ENCODE peak calls at places on chromosomes 4 and X, in seven cellular contexts. One of them, this sample, is unnamed.
A peak's percentile ranks its signal among the peaks of the same experiment; 100 is the strongest.

GRCh38 chrX:133335027-133335426 is 80.3 kb downstream of the GPC4 start:
- DNase-seq in K562: peak; percentile 23
- DNase-seq in HCT116: no peak
- DNase-seq in mammary epithelial cell: peak; percentile 11
- DNase-seq in sigmoid colon: no peak
- DNase-seq in Peyer's patch: no peak
- DNase-seq in transverse colon: peak; percentile 13
- DNase-seq in this sample: peak; percentile 69

GRCh38 chr4:155072417-155072816 is 136.0 kb upstream of the NPY2R start:
- DNase-seq in transverse colon: no peak
- DNase-seq in sigmoid colon: no peak
- DNase-seq in K562: no peak
- DNase-seq in mammary epithelial cell: no peak
- DNase-seq in Peyer's patch: no peak
- DNase-seq in HCT116: no peak
- DNase-seq in this sample: no peak

GRCh38 chr4:102437111-102437510 is 64.0 kb upstream of the NFKB1 start:
- DNase-seq in mammary epithelial cell: no peak
- DNase-seq in HCT116: no peak
- DNase-seq in transverse colon: no peak
- DNase-seq in K562: no peak
- DNase-seq in Peyer's patch: no peak
- DNase-seq in sigmoid colon: no peak
- DNase-seq in this sample: no peak

GRCh38 chrX:110003167-110004156 is 548 bp downstream of the TMEM164 start:
- DNase-seq in K562: peak; percentile 31
- DNase-seq in Peyer's patch: peak; percentile 20
- DNase-seq in transverse colon: peak; percentile 20
- DNase-seq in HCT116: no peak
- DNase-seq in mammary epithelial cell: no peak
- DNase-seq in sigmoid colon: peak; percentile 65
- DNase-seq in this sample: peak; percentile 26

GRCh38 chr4:66694716-66695115 is 850.6 kb downstream of the CENPC start:
- DNase-seq in K562: no peak
- DNase-seq in mammary epithelial cell: no peak
- DNase-seq in transverse colon: no peak
- DNase-seq in sigmoid colon: no peak
- DNase-seq in HCT116: no peak
- DNase-seq in Peyer's patch: no peak
- DNase-seq in this sample: no peak

GRCh38 chrX:136055651-136056221 is 70.5 kb downstream of the SLC9A6 start:
- DNase-seq in sigmoid colon: peak; percentile 91
- DNase-seq in mammary epithelial cell: no peak
- DNase-seq in transverse colon: no peak
- DNase-seq in Peyer's patch: no peak
- DNase-seq in K562: no peak
- DNase-seq in HCT116: no peak
- DNase-seq in this sample: no peak

GRCh38 chr4:159169414-159169813 is 66.5 kb downstream of the RAPGEF2 start:
- DNase-seq in sigmoid colon: no peak
- DNase-seq in Peyer's patch: no peak
- DNase-seq in mammary epithelial cell: no peak
- DNase-seq in HCT116: no peak
- DNase-seq in transverse colon: no peak
- DNase-seq in K562: no peak
- DNase-seq in this sample: no peak

GRCh38 chr4:5636766-5637670 is 71.3 kb downstream of the EVC2 start:
- DNase-seq in HCT116: no peak
- DNase-seq in transverse colon: no peak
- DNase-seq in K562: no peak
- DNase-seq in mammary epithelial cell: no peak
- DNase-seq in Peyer's patch: no peak
- DNase-seq in sigmoid colon: no peak
- DNase-seq in this sample: no peak

GRCh38 chr4:86543080-86543479 is 51.0 kb upstream of the PTPN13 start:
- DNase-seq in Peyer's patch: no peak
- DNase-seq in sigmoid colon: no peak
- DNase-seq in mammary epithelial cell: no peak
- DNase-seq in transverse colon: no peak
- DNase-seq in HCT116: no peak
- DNase-seq in K562: no peak
- DNase-seq in this sample: no peak

GRCh38 chr4:39118034-39118658 is 56.1 kb downstream of the KLHL5 start:
- DNase-seq in K562: no peak
- DNase-seq in mammary epithelial cell: no peak
- DNase-seq in sigmoid colon: no peak
- DNase-seq in Peyer's patch: no peak
- DNase-seq in transverse colon: no peak
- DNase-seq in HCT116: no peak
- DNase-seq in this sample: no peak
- H3K36me3 ChIP-seq in K562: peaks cover 11% of the 10 kb centered on the region
- H3K36me3 ChIP-seq in mammary epithelial cell: peaks cover 3% of the 10 kb centered on the region
- H3K36me3 ChIP-seq in sigmoid colon: peaks cover under 1% of the 10 kb centered on the region
- H3K36me3 ChIP-seq in Peyer's patch: no peaks in the 10 kb centered on the region
- H3K36me3 ChIP-seq in transverse colon: no peaks in the 10 kb centered on the region
- H3K36me3 ChIP-seq in HCT116: no peaks in the 10 kb centered on the region
- H3K36me3 ChIP-seq in this sample: peaks cover 21% of the 10 kb centered on the region

DNA sequence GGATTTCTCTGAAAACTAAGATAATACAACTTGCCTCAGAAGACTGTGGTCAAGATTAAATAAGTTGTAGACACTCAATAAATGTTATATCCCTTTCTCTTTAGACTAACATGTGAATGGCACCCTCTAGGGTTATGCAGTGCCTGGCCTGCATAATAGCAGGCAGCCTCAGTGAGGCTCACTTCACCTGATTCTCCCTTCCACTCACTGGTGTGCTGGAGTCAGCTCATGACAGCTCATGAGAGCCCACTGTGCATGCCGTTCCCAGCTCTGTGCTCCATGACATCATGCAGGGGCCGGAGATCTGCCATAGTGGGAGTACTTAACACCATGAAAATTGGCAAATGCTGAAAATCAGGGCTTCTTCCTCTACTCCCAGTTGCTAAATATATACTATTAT is 64.5 kb downstream of the TEC start:
- DNase-seq in Peyer's patch: no peak
- DNase-seq in K562: peak; percentile 49
- DNase-seq in transverse colon: no peak
- DNase-seq in mammary epithelial cell: no peak
- DNase-seq in sigmoid colon: no peak
- DNase-seq in HCT116: no peak
- DNase-seq in this sample: no peak
- H3K27me3 ChIP-seq in Peyer's patch: no peaks in the 10 kb centered on the region
- H3K27me3 ChIP-seq in K562: no peaks in the 10 kb centered on the region
- H3K27me3 ChIP-seq in transverse colon: no peaks in the 10 kb centered on the region
- H3K27me3 ChIP-seq in mammary epithelial cell: no peaks in the 10 kb centered on the region
- H3K27me3 ChIP-seq in sigmoid colon: no peaks in the 10 kb centered on the region
- H3K27me3 ChIP-seq in HCT116: no peaks in the 10 kb centered on the region
- H3K27me3 ChIP-seq in this sample: no peaks in the 10 kb centered on the region

DNA sequence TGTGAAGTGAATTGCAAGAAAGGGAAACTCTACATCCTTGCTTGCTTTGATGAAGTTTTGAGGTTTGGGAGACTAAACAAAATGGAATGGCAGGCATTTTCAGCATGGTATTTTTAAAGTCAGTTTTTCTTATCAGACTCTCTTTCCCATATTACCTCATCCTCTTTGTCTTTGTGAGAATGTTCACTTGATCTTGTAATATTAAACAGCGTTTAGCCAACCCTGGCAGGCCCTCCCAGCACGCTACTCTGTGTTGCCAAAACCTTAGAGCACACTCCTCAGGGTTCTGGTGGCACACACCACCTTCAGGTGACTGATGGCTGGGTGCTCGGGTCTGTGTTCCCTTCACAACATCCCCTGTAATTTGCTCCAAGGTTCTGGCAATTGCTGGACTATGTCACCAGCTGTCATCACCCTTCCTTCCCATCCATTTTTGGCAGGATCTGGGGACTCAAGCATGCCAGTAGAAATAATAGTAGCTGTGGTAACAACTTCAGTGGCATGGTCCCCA is 273.3 kb downstream of the DCTD start:
- DNase-seq in K562: no peak
- DNase-seq in Peyer's patch: no peak
- DNase-seq in sigmoid colon: no peak
- DNase-seq in transverse colon: no peak
- DNase-seq in mammary epithelial cell: no peak
- DNase-seq in HCT116: no peak
- DNase-seq in this sample: no peak
- H3K4me1 ChIP-seq in K562: no peaks in the 10 kb centered on the region
- H3K4me1 ChIP-seq in Peyer's patch: no peaks in the 10 kb centered on the region
- H3K4me1 ChIP-seq in sigmoid colon: peaks cover 19% of the 10 kb centered on the region
- H3K4me1 ChIP-seq in transverse colon: no peaks in the 10 kb centered on the region
- H3K4me1 ChIP-seq in mammary epithelial cell: no peaks in the 10 kb centered on the region
- H3K4me1 ChIP-seq in HCT116: no peaks in the 10 kb centered on the region
- H3K4me1 ChIP-seq in this sample: no peaks in the 10 kb centered on the region

DNA sequence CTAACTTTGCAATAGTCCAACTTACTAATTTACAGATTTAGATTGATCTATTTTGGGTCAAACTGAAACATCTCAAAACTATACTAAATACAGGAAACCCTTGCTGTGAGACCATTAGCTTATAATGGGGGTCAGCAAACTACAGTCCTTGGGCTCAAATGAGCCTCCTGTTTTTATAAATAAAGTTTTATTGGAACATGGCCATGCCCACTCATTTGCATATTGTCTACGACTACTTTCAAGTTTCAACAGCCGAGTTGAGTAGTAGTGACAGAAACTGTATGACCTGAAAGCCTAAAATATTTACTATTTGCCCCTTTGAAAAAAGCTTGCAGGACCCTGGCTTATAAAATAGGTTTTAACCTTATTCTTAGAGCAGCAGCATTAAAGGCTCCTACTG is 92.4 kb downstream of the C4orf51 start:
- DNase-seq in transverse colon: no peak
- DNase-seq in mammary epithelial cell: no peak
- DNase-seq in HCT116: no peak
- DNase-seq in Peyer's patch: no peak
- DNase-seq in sigmoid colon: no peak
- DNase-seq in K562: no peak
- DNase-seq in this sample: no peak
- H3K36me3 ChIP-seq in transverse colon: no peaks in the 10 kb centered on the region
- H3K36me3 ChIP-seq in mammary epithelial cell: peaks cover 6% of the 10 kb centered on the region
- H3K36me3 ChIP-seq in HCT116: peaks cover 5% of the 10 kb centered on the region
- H3K36me3 ChIP-seq in Peyer's patch: no peaks in the 10 kb centered on the region
- H3K36me3 ChIP-seq in sigmoid colon: no peaks in the 10 kb centered on the region
- H3K36me3 ChIP-seq in K562: no peaks in the 10 kb centered on the region
- H3K36me3 ChIP-seq in this sample: peaks cover 18% of the 10 kb centered on the region

GRCh38 chrX:151176351-151176750 is at the start of gene GPR50:
- DNase-seq in Peyer's patch: no peak
- DNase-seq in HCT116: no peak
- DNase-seq in K562: no peak
- DNase-seq in mammary epithelial cell: no peak
- DNase-seq in transverse colon: no peak
- DNase-seq in sigmoid colon: no peak
- DNase-seq in this sample: no peak
- H3K27me3 ChIP-seq in Peyer's patch: no peaks in the 10 kb centered on the region
- H3K27me3 ChIP-seq in HCT116: no peaks in the 10 kb centered on the region
- H3K27me3 ChIP-seq in K562: peaks cover 57% of the 10 kb centered on the region
- H3K27me3 ChIP-seq in mammary epithelial cell: peaks cover 21% of the 10 kb centered on the region
- H3K27me3 ChIP-seq in transverse colon: peaks cover 53% of the 10 kb centered on the region
- H3K27me3 ChIP-seq in sigmoid colon: peaks cover 66% of the 10 kb centered on the region
- H3K27me3 ChIP-seq in this sample: peaks cover 58% of the 10 kb centered on the region

DNA sequence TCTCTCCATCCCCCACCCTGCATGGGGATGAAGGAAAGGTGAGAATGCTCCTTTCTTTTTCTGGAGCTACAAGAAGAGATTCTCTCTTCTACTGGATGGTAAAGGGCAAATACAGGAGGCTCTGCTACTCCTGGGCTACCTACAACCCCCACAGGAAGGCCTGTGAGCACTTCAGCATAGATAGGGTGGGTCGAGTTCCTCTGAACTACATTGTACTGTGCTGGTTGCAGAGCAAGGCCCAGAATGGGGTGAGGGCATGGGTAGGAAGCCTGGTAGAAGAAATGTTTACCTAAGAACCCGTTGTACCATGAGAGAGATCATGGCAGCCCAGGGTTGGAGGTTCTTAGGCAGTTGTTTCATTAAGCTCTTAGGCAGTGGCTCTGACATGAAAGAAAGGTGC is 510.4 kb downstream of the MID1IP1 start:
- DNase-seq in K562: no peak
- DNase-seq in HCT116: no peak
- DNase-seq in sigmoid colon: no peak
- DNase-seq in Peyer's patch: no peak
- DNase-seq in transverse colon: no peak
- DNase-seq in mammary epithelial cell: no peak
- DNase-seq in this sample: no peak
- H3K4me1 ChIP-seq in K562: no peaks in the 10 kb centered on the region
- H3K4me1 ChIP-seq in HCT116: peaks cover 7% of the 10 kb centered on the region
- H3K4me1 ChIP-seq in sigmoid colon: no peaks in the 10 kb centered on the region
- H3K4me1 ChIP-seq in Peyer's patch: no peaks in the 10 kb centered on the region
- H3K4me1 ChIP-seq in transverse colon: no peaks in the 10 kb centered on the region
- H3K4me1 ChIP-seq in mammary epithelial cell: no peaks in the 10 kb centered on the region
- H3K4me1 ChIP-seq in this sample: no peaks in the 10 kb centered on the region

GRCh38 chr4:173436866-173437265 is 38.0 kb upstream of the SCRG1 start:
- DNase-seq in mammary epithelial cell: no peak
- DNase-seq in transverse colon: no peak
- DNase-seq in sigmoid colon: no peak
- DNase-seq in HCT116: no peak
- DNase-seq in K562: no peak
- DNase-seq in Peyer's patch: no peak
- DNase-seq in this sample: no peak
- H3K36me3 ChIP-seq in mammary epithelial cell: no peaks in the 10 kb centered on the region
- H3K36me3 ChIP-seq in transverse colon: no peaks in the 10 kb centered on the region
- H3K36me3 ChIP-seq in sigmoid colon: no peaks in the 10 kb centered on the region
- H3K36me3 ChIP-seq in HCT116: no peaks in the 10 kb centered on the region
- H3K36me3 ChIP-seq in K562: no peaks in the 10 kb centered on the region
- H3K36me3 ChIP-seq in Peyer's patch: no peaks in the 10 kb centered on the region
- H3K36me3 ChIP-seq in this sample: no peaks in the 10 kb centered on the region